ENCODE peak calls at places on chromosomes 12 and 14, in seven cellular contexts. One of them, this sample, is unnamed.

GRCh38 chr14:52313493-52313881 is 625 bp upstream of the PTGER2 start:
- DNase-seq in Caki2: peak; percentile 10
- DNase-seq in NCI-H2171 treated with DMSO at 0.1 percent for 48 hours: no peak
- DNase-seq in AG09309: no peak
- DNase-seq in iris pigment epithelial cell: peak; percentile 54
- DNase-seq in stimulated activated CD4-positive, alpha-beta T cell treated with anti-CD3 and anti-CD28 coated beads, Interleukin-4, amount 100 ng/mL, for 24 hours: no peak
- DNase-seq in neural crest cell: no peak
- DNase-seq in this sample: no peak

GRCh38 chr14:73262427-73263183 is 25.3 kb downstream of the PAPLN start:
- DNase-seq in Caki2: no peak
- DNase-seq in NCI-H2171 treated with DMSO at 0.1 percent for 48 hours: no peak
- DNase-seq in AG09309: no peak
- DNase-seq in iris pigment epithelial cell: no peak
- DNase-seq in stimulated activated CD4-positive, alpha-beta T cell treated with anti-CD3 and anti-CD28 coated beads, Interleukin-4, amount 100 ng/mL, for 24 hours: no peak
- DNase-seq in neural crest cell: no peak
- DNase-seq in this sample: no peak

GRCh38 chr12:58465418-58465817 is 454.9 kb downstream of the LRIG3 start:
- DNase-seq in Caki2: no peak
- DNase-seq in NCI-H2171 treated with DMSO at 0.1 percent for 48 hours: no peak
- DNase-seq in AG09309: no peak
- DNase-seq in iris pigment epithelial cell: no peak
- DNase-seq in stimulated activated CD4-positive, alpha-beta T cell treated with anti-CD3 and anti-CD28 coated beads, Interleukin-4, amount 100 ng/mL, for 24 hours: no peak
- DNase-seq in neural crest cell: no peak
- DNase-seq in this sample: no peak

GRCh38 chr14:96461950-96462798 is 40.0 kb upstream of the PAPOLA start:
- DNase-seq in Caki2: no peak
- DNase-seq in NCI-H2171 treated with DMSO at 0.1 percent for 48 hours: no peak
- DNase-seq in AG09309: no peak
- DNase-seq in iris pigment epithelial cell: no peak
- DNase-seq in stimulated activated CD4-positive, alpha-beta T cell treated with anti-CD3 and anti-CD28 coated beads, Interleukin-4, amount 100 ng/mL, for 24 hours: no peak
- DNase-seq in neural crest cell: no peak
- DNase-seq in this sample: no peak

GRCh38 chr12:90945070-90945649 is 9.8 kb downstream of the CCER1 start:
- DNase-seq in Caki2: peak; percentile 6
- DNase-seq in NCI-H2171 treated with DMSO at 0.1 percent for 48 hours: peak; percentile 62
- DNase-seq in AG09309: no peak
- DNase-seq in iris pigment epithelial cell: peak; percentile 39
- DNase-seq in stimulated activated CD4-positive, alpha-beta T cell treated with anti-CD3 and anti-CD28 coated beads, Interleukin-4, amount 100 ng/mL, for 24 hours: no peak
- DNase-seq in neural crest cell: no peak
- DNase-seq in this sample: peak; percentile 12

GRCh38 chr12:115891551-115891950 is 385.9 kb downstream of the MED13L start:
- DNase-seq in Caki2: no peak
- DNase-seq in NCI-H2171 treated with DMSO at 0.1 percent for 48 hours: no peak
- DNase-seq in AG09309: no peak
- DNase-seq in iris pigment epithelial cell: no peak
- DNase-seq in stimulated activated CD4-positive, alpha-beta T cell treated with anti-CD3 and anti-CD28 coated beads, Interleukin-4, amount 100 ng/mL, for 24 hours: no peak
- DNase-seq in neural crest cell: no peak
- DNase-seq in this sample: no peak

GRCh38 chr12:110281549-110282342 is 699 bp downstream of the ATP2A2 start:
- DNase-seq in Caki2: peak; percentile 59
- DNase-seq in NCI-H2171 treated with DMSO at 0.1 percent for 48 hours: peak; percentile 40
- DNase-seq in AG09309: no peak
- DNase-seq in iris pigment epithelial cell: peak; percentile 52
- DNase-seq in stimulated activated CD4-positive, alpha-beta T cell treated with anti-CD3 and anti-CD28 coated beads, Interleukin-4, amount 100 ng/mL, for 24 hours: peak; percentile 44
- DNase-seq in neural crest cell: peak; percentile 60
- DNase-seq in this sample: peak; percentile 54

GRCh38 chr14:76863724-76864407 is 37.7 kb downstream of the LRRC74A start:
- DNase-seq in Caki2: no peak
- DNase-seq in NCI-H2171 treated with DMSO at 0.1 percent for 48 hours: peak; percentile 22
- DNase-seq in AG09309: no peak
- DNase-seq in iris pigment epithelial cell: peak; percentile 9
- DNase-seq in stimulated activated CD4-positive, alpha-beta T cell treated with anti-CD3 and anti-CD28 coated beads, Interleukin-4, amount 100 ng/mL, for 24 hours: no peak
- DNase-seq in neural crest cell: peak; percentile 37
- DNase-seq in this sample: no peak

GRCh38 chr12:1502441-1502785 is 92.0 kb downstream of the FBXL14 start:
- DNase-seq in Caki2: no peak
- DNase-seq in NCI-H2171 treated with DMSO at 0.1 percent for 48 hours: peak; percentile 85
- DNase-seq in AG09309: no peak
- DNase-seq in iris pigment epithelial cell: peak; percentile 21
- DNase-seq in stimulated activated CD4-positive, alpha-beta T cell treated with anti-CD3 and anti-CD28 coated beads, Interleukin-4, amount 100 ng/mL, for 24 hours: no peak
- DNase-seq in neural crest cell: no peak
- DNase-seq in this sample: no peak

GRCh38 chr12:32445356-32445755 is 46.0 kb downstream of the FGD4 start:
- DNase-seq in Caki2: no peak
- DNase-seq in NCI-H2171 treated with DMSO at 0.1 percent for 48 hours: no peak
- DNase-seq in AG09309: no peak
- DNase-seq in iris pigment epithelial cell: no peak
- DNase-seq in stimulated activated CD4-positive, alpha-beta T cell treated with anti-CD3 and anti-CD28 coated beads, Interleukin-4, amount 100 ng/mL, for 24 hours: no peak
- DNase-seq in neural crest cell: no peak
- DNase-seq in this sample: no peak

GRCh38 chr14:103207038-103207403 is 83.8 kb downstream of the TNFAIP2 start:
- DNase-seq in Caki2: no peak
- DNase-seq in NCI-H2171 treated with DMSO at 0.1 percent for 48 hours: no peak
- DNase-seq in AG09309: peak; percentile 49
- DNase-seq in iris pigment epithelial cell: peak; percentile 48
- DNase-seq in stimulated activated CD4-positive, alpha-beta T cell treated with anti-CD3 and anti-CD28 coated beads, Interleukin-4, amount 100 ng/mL, for 24 hours: no peak
- DNase-seq in neural crest cell: no peak
- DNase-seq in this sample: no peak

GRCh38 chr14:58763210-58763609 is 125.4 kb downstream of the DACT1 start:
- DNase-seq in Caki2: no peak
- DNase-seq in NCI-H2171 treated with DMSO at 0.1 percent for 48 hours: no peak
- DNase-seq in AG09309: no peak
- DNase-seq in iris pigment epithelial cell: no peak
- DNase-seq in stimulated activated CD4-positive, alpha-beta T cell treated with anti-CD3 and anti-CD28 coated beads, Interleukin-4, amount 100 ng/mL, for 24 hours: no peak
- DNase-seq in neural crest cell: no peak
- DNase-seq in this sample: no peak

GRCh38 chr12:46209914-46210834 is 58.7 kb downstream of the SLC38A1 start:
- DNase-seq in Caki2: no peak
- DNase-seq in NCI-H2171 treated with DMSO at 0.1 percent for 48 hours: no peak
- DNase-seq in AG09309: no peak
- DNase-seq in iris pigment epithelial cell: no peak
- DNase-seq in stimulated activated CD4-positive, alpha-beta T cell treated with anti-CD3 and anti-CD28 coated beads, Interleukin-4, amount 100 ng/mL, for 24 hours: peak; percentile 82
- DNase-seq in neural crest cell: no peak
- DNase-seq in this sample: no peak

GRCh38 chr12:14952295-14952995 is 9.0 kb downstream of the ARHGDIB start:
- DNase-seq in Caki2: peak; percentile 79
- DNase-seq in NCI-H2171 treated with DMSO at 0.1 percent for 48 hours: no peak
- DNase-seq in AG09309: peak; percentile 46
- DNase-seq in iris pigment epithelial cell: peak; percentile 99
- DNase-seq in stimulated activated CD4-positive, alpha-beta T cell treated with anti-CD3 and anti-CD28 coated beads, Interleukin-4, amount 100 ng/mL, for 24 hours: peak; percentile 51
- DNase-seq in neural crest cell: no peak
- DNase-seq in this sample: no peak

GRCh38 chr12:55717397-55718007 is 1.7 kb downstream of the BLOC1S1 start:
- DNase-seq in Caki2: peak; percentile 39
- DNase-seq in NCI-H2171 treated with DMSO at 0.1 percent for 48 hours: peak; percentile 83
- DNase-seq in AG09309: no peak
- DNase-seq in iris pigment epithelial cell: peak; percentile 76
- DNase-seq in stimulated activated CD4-positive, alpha-beta T cell treated with anti-CD3 and anti-CD28 coated beads, Interleukin-4, amount 100 ng/mL, for 24 hours: no peak
- DNase-seq in neural crest cell: no peak
- DNase-seq in this sample: no peak

GRCh38 chr14:92785601-92786426 is 8.3 kb upstream of the GOLGA5 start:
- DNase-seq in Caki2: no peak
- DNase-seq in NCI-H2171 treated with DMSO at 0.1 percent for 48 hours: no peak
- DNase-seq in AG09309: peak; percentile 47
- DNase-seq in iris pigment epithelial cell: peak; percentile 93
- DNase-seq in stimulated activated CD4-positive, alpha-beta T cell treated with anti-CD3 and anti-CD28 coated beads, Interleukin-4, amount 100 ng/mL, for 24 hours: no peak
- DNase-seq in neural crest cell: no peak
- DNase-seq in this sample: no peak

GRCh38 chr12:12081836-12082497 is 11.2 kb downstream of the BCL2L14 start:
- DNase-seq in Caki2: peak; percentile 70
- DNase-seq in NCI-H2171 treated with DMSO at 0.1 percent for 48 hours: no peak
- DNase-seq in AG09309: peak; percentile 28
- DNase-seq in iris pigment epithelial cell: peak; percentile 44
- DNase-seq in stimulated activated CD4-positive, alpha-beta T cell treated with anti-CD3 and anti-CD28 coated beads, Interleukin-4, amount 100 ng/mL, for 24 hours: no peak
- DNase-seq in neural crest cell: no peak
- DNase-seq in this sample: peak; percentile 31

GRCh38 chr14:32438511-32438910 is 109.4 kb downstream of the AKAP6 start:
- DNase-seq in Caki2: no peak
- DNase-seq in NCI-H2171 treated with DMSO at 0.1 percent for 48 hours: no peak
- DNase-seq in AG09309: no peak
- DNase-seq in iris pigment epithelial cell: no peak
- DNase-seq in stimulated activated CD4-positive, alpha-beta T cell treated with anti-CD3 and anti-CD28 coated beads, Interleukin-4, amount 100 ng/mL, for 24 hours: no peak
- DNase-seq in neural crest cell: no peak
- DNase-seq in this sample: no peak

This sample was measured in HEK293T.